ENCODE peak calls at places on chromosomes 12 and 14, in seven cellular contexts. S, F, N, T, C, X and Z are unnamed samples. For H3K9me3, the result is how much of the 10 kb centered on the place peaks cover.

GRCh38 chr12:123075591-123076171 is 75.2 kb downstream of the PITPNM2 start:
- DNase-seq in S (peak), F (peak), N (peak), T (no peak), C (no peak), X (peak), Z (peak)

GRCh38 chr14:99576304-99576703 is 27.7 kb downstream of the CCDC85C start:
- DNase-seq in S (no peak), F (no peak), N (no peak), T (no peak), C (no peak), X (no peak), Z (no peak)

GRCh38 chr14:24710403-24711063 is 76.5 kb upstream of the GZMB start:
- DNase-seq in S (peak), F (peak), N (peak), T (peak), C (peak), X (peak), Z (peak)

GRCh38 chr12:1099158-1099557 is 108.1 kb downstream of the ERC1 start:
- DNase-seq in S (peak), F (no peak), N (no peak), T (no peak), C (no peak), X (no peak), Z (no peak)

GRCh38 chr14:95520346-95520745 is 3.9 kb upstream of the SYNE3 start:
- DNase-seq in S (no peak), F (no peak), N (no peak), T (no peak), C (peak), X (no peak), Z (no peak)

GRCh38 chr14:27686137-27686536 is 1080.5 kb upstream of the FOXG1 start:
- DNase-seq in S (no peak), F (no peak), N (no peak), T (no peak), C (no peak), X (no peak), Z (no peak)

GRCh38 chr12:45191239-45191638 is 24.7 kb upstream of the ANO6 start:
- DNase-seq in S (no peak), F (no peak), N (no peak), T (no peak), C (no peak), X (no peak), Z (no peak)

GRCh38 chr12:116771651-116772050 is 33.5 kb downstream of the RNFT2 start:
- DNase-seq in S (no peak), F (no peak), N (no peak), T (no peak), C (no peak), X (no peak), Z (no peak)

GRCh38 chr12:124410354-124411175 is 115.7 kb downstream of the RFLNA start:
- DNase-seq in S (no peak), F (no peak), N (no peak), T (peak), C (peak), X (no peak), Z (no peak)

GRCh38 chr12:117145597-117146154 is 44.6 kb downstream of the FBXO21 start:
- DNase-seq in S (no peak), F (no peak), N (no peak), T (no peak), C (no peak), X (no peak), Z (no peak)

GRCh38 chr12:54352891-54353874 is 11.1 kb downstream of the GPR84 start:
- DNase-seq in S (no peak), F (no peak), N (no peak), T (no peak), C (no peak), X (peak), Z (peak)

GRCh38 chr12:17592472-17592871 is 497.5 kb downstream of the RERGL start:
- DNase-seq in S (no peak), F (no peak), N (no peak), T (no peak), C (no peak), X (no peak), Z (no peak)

GRCh38 chr12:69428351-69429048 is 41.7 kb upstream of the FRS2 start:
- DNase-seq in S (no peak), F (no peak), N (no peak), T (no peak), C (no peak), X (no peak), Z (no peak)

GRCh38 chr12:115617391-115617790 is 660.1 kb downstream of the MED13L start:
- DNase-seq in S (no peak), F (no peak), N (no peak), T (no peak), C (no peak), X (peak), Z (no peak)

GRCh38 chr12:76340680-76341435 is 7.4 kb downstream of the BBS10 start:
- DNase-seq in S (no peak), F (no peak), N (peak), T (no peak), C (no peak), X (no peak), Z (no peak)

GRCh38 chr14:90811641-90812040 is 4.6 kb downstream of the TTC7B start:
- DNase-seq in S (no peak), F (no peak), N (no peak), T (no peak), C (no peak), X (no peak), Z (no peak)

GRCh38 chr12:92472198-92472597 is 230.6 kb upstream of the PLEKHG7 start:
- DNase-seq in S (no peak), F (no peak), N (no peak), T (no peak), C (no peak), X (no peak), Z (no peak)

GRCh38 chr12:106248849-106249371 is 1.1 kb upstream of the CKAP4 start:
- DNase-seq in S (peak), F (no peak), N (no peak), T (no peak), C (no peak), X (no peak), Z (no peak)

DNA sequence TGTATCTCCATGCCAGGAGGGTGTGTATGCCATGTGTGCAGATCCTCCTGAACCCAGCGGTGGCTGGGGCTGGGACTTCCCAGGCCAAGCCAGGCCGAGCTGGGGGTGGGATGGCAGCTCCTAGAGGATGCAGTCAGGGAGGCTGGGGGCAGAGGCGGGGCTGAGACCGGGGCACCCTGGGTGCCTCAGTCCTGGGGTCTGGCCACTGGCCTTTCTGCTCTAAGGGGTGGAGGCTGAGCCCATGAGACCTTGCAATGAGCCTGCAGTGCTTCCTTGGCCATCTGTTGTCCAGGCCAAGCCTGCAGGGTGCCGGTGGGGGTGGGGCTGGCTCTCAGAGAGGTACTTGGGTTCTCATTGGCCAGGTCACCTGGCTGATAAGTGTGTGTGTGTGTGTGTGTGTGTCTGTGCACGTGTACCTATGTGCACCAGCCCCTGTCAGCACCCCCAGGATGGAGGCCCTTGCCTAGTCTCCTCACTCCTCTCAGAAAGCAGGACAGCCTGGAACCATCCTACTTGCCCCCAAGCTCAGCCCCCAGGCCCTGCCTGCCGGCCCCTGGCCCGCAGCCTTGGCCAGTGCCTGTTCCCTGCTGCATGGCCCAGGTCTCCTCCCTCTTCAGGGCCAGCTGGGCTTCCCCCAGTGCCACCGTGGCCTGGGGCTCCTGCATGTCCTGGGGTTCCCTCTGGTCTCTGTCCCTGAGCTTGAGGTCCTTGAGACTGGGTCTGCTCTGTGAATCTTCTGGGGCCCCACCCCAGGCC is 10.6 kb upstream of the TNFAIP2 start:
- DNase-seq in S (no peak), F (no peak), N (no peak), T (no peak), C (no peak), X (no peak), Z (no peak)
- H3K9me3 ChIP-seq in S (under half), F (under half), N (under half), T (under half), C (under half), X (under half), Z (under half)

DNA sequence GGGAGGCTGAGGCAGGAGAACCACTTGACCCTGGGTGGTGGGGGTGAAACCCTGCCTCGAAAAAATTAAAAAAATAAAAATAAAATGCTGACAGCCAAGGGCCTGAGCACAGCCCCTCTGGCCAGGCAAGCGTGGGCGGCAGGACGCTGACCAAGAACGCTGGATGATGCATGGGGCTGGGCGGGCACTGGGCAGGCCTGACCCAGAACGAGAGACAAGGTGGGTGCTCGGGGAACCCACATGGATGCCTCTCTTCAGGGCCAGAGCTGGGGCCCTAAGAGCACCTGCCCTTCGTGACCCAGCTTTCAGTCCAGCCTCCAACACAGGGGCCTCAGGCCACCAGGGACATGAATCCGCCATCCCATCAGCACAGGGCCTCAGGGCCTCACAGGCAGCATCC is 11.3 kb downstream of the GALNT9 start:
- DNase-seq in S (no peak), F (no peak), N (no peak), T (peak), C (peak), X (no peak), Z (no peak)
- H3K9me3 ChIP-seq in S (under half), F (under half), N (under half), T (under half), C (under half), X (under half), Z (under half)

DNA sequence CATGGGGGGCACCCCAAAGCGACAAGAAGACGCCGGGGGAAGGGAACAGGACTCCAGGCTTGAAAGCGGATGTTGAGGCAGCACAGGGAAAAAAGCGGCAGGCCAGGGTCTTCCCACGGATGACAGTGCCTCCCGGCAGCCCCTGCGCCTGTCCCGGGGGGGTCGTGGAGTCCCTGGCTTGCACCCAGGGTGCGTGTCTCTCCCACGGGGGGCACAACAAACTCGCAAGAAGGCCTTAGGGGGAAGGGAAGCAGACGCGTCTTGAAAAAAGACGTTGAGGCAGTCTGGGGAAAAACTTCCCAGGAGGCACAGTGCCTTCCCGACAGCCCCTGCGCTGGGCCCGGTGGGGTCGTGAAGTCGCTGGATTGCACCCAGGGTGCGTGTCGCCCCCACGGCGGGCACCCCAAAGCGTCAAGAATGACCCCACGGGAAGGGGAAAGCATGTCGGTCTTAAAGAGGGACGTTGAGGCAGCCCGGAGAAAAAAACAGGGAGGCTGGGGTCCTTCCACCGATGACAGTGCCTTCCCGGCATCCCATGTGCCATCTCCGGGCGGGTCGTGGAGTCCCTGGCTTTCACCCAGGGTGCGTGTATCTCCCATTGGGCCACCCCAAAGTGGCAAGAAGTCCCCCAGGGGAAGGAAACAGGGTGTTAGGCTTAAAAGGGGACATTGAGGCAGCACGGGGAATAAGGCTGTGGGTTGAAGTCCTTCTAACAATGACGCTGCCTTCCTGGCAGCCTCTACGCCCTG is 159.9 kb upstream of the ALG10B start:
- DNase-seq in S (no peak), F (no peak), N (no peak), T (no peak), C (no peak), X (peak), Z (no peak)
- H3K9me3 ChIP-seq in S (under half), F (under half), N (under half), T (under half), C (under half), X (half or more), Z (under half)

GRCh38 chr12:114400925-114401324 is 5.0 kb downstream of the TBX5 start:
- DNase-seq in S (no peak), F (no peak), N (peak), T (no peak), C (no peak), X (no peak), Z (no peak)
- H3K9me3 ChIP-seq in S (under half), F (under half), N (under half), T (under half), C (under half), X (under half), Z (under half)

GRCh38 chr14:106013879-106014376 is 487.5 kb downstream of the TMEM121 start:
- DNase-seq in S (no peak), F (no peak), N (no peak), T (no peak), C (no peak), X (no peak), Z (no peak)
- H3K9me3 ChIP-seq in S (under half), F (under half), N (under half), T (under half), C (under half), X (half or more), Z (under half)